ENCODE peak calls at places on chromosomes 1 and 21, in ten cellular contexts. I, Q, L, U, G, T, M, Z, B and N are unnamed samples.

GRCh38 chr1:236494586-236495207 is 29.1 kb upstream of the LGALS8 start:
- DNase-seq in G (peak; percentile 16), Q (no peak), Z (no peak), B (no peak), M (no peak), U (no peak), I (no peak), L (peak; percentile 30), T (no peak), N (peak; percentile 14)

GRCh38 chr1:11862890-11863289 is 4.1 kb upstream of the NPPB start:
- DNase-seq in M (no peak), U (no peak), B (no peak), Q (no peak), T (no peak), L (peak; percentile 45), Z (no peak), G (no peak), I (no peak), N (peak; percentile 49)

GRCh38 chr1:224380003-224380402 is 23.3 kb downstream of the CNIH4 start:
- DNase-seq in G (no peak), I (peak; percentile 27), Q (peak; percentile 30), Z (no peak), T (no peak), M (no peak), B (peak; percentile 69), U (no peak), L (no peak), N (no peak)

GRCh38 chr1:21184266-21184665 is 7.6 kb upstream of the EIF4G3 start:
- DNase-seq in G (no peak), I (no peak), Z (no peak), B (no peak), L (no peak), M (no peak), T (no peak), Q (no peak), U (no peak), N (no peak)

GRCh38 chr21:42208801-42209490 is 10.0 kb upstream of the ABCG1 start:
- DNase-seq in Q (no peak), U (no peak), B (no peak), L (no peak), Z (no peak), M (no peak), T (no peak), G (no peak), I (no peak), N (no peak)

GRCh38 chr1:4673494-4673893 is 19.1 kb downstream of the AJAP1 start:
- DNase-seq in I (no peak), Q (no peak), M (no peak), G (no peak), T (no peak), L (no peak), Z (no peak), U (no peak), B (no peak), N (no peak)

GRCh38 chr1:47226121-47226977 is 5.7 kb downstream of the TAL1 start:
- DNase-seq in I (no peak), G (no peak), U (no peak), Q (no peak), T (no peak), B (no peak), L (no peak), Z (no peak), M (peak; percentile 42), N (no peak)

GRCh38 chr1:222095606-222096475 is 354.0 kb upstream of the DUSP10 start:
- DNase-seq in T (no peak), U (no peak), G (no peak), I (peak; percentile 52), Q (peak; percentile 40), Z (peak; percentile 53), M (peak; percentile 51), B (peak; percentile 43), L (peak; percentile 72), N (peak; percentile 36)

GRCh38 chr1:154219511-154219910 is 1.2 kb upstream of the UBAP2L start:
- DNase-seq in M (no peak), Q (no peak), U (no peak), L (peak; percentile 41), Z (no peak), I (no peak), G (peak; percentile 42), T (no peak), B (no peak), N (peak; percentile 33)

GRCh38 chr1:40802078-40803075 is 18.8 kb downstream of the KCNQ4 start:
- DNase-seq in I (peak; percentile 85), G (peak; percentile 84), T (peak; percentile 9), B (peak; percentile 87), Q (peak; percentile 63), U (peak; percentile 83), Z (peak; percentile 95), M (peak; percentile 98), L (peak; percentile 74), N (peak; percentile 86)

GRCh38 chr21:46038871-46039397 is 57.4 kb downstream of the COL6A1 start:
- DNase-seq in M (no peak), B (no peak), Q (no peak), T (peak; percentile 67), L (peak; percentile 32), Z (no peak), G (peak; percentile 96), U (no peak), I (no peak), N (no peak)

GRCh38 chr1:31702836-31703404 is 897 bp downstream of the COL16A1 start:
- DNase-seq in G (no peak), U (no peak), M (no peak), B (no peak), L (no peak), Z (no peak), Q (no peak), T (no peak), I (no peak), N (peak; percentile 73)

GRCh38 chr1:206839857-206840256 is 25.6 kb upstream of the IL20 start:
- DNase-seq in I (no peak), L (peak; percentile 81), M (no peak), Q (no peak), T (peak; percentile 75), B (no peak), U (no peak), G (peak; percentile 89), Z (no peak), N (peak; percentile 58)

GRCh38 chr1:185926562-185926961 is 192.4 kb downstream of the HMCN1 start:
- DNase-seq in B (no peak), L (peak; percentile 60), Q (no peak), G (peak; percentile 35), I (no peak), U (no peak), Z (no peak), M (no peak), T (no peak), N (peak; percentile 34)

GRCh38 chr1:174090476-174090875 is 68.3 kb upstream of the RC3H1 start:
- DNase-seq in Z (no peak), T (no peak), U (no peak), I (no peak), M (no peak), L (no peak), Q (no peak), G (no peak), B (no peak), N (no peak)

GRCh38 chr1:54849219-54850081 is 37.5 kb downstream of the DHCR24 start:
- DNase-seq in M (no peak), L (no peak), U (no peak), T (no peak), B (no peak), G (no peak), I (no peak), Q (no peak), Z (no peak), N (no peak)

GRCh38 chr1:235984041-235984820 is 80.7 kb downstream of the NID1 start:
- DNase-seq in Z (no peak), L (peak; percentile 35), U (no peak), T (no peak), Q (no peak), B (no peak), G (peak; percentile 91), I (no peak), M (no peak), N (peak; percentile 81)

GRCh38 chr1:12047120-12047876 is 15.8 kb upstream of the TNFRSF8 start:
- DNase-seq in Q (no peak), Z (peak; percentile 77), B (peak; percentile 80), I (peak; percentile 16), U (no peak), T (no peak), G (no peak), M (no peak), L (no peak), N (no peak)